ENCODE peak calls at places on chromosomes 4 and X, in four cellular contexts. One of them, this sample, is unnamed.
A peak's percentile ranks its signal among the peaks of the same experiment; 100 is the strongest.

GRCh38 chr4:89273741-89274141 is 33.9 kb downstream of the GPRIN3 start:
- DNase-seq in bronchial epithelial cell: peak; percentile 31
- DNase-seq in GM19239: no peak
- DNase-seq in NCI-H2081: no peak
- DNase-seq in this sample: no peak

GRCh38 chr4:170026253-170026991 is at the start of gene MFAP3L:
- DNase-seq in bronchial epithelial cell: peak; percentile 71
- DNase-seq in GM19239: peak; percentile 71
- DNase-seq in NCI-H2081: peak; percentile 86
- DNase-seq in this sample: peak; percentile 95

GRCh38 chrX:1661048-1661921 is 46.4 kb downstream of the ASMT start:
- DNase-seq in bronchial epithelial cell: no peak
- DNase-seq in GM19239: no peak
- DNase-seq in NCI-H2081: no peak
- DNase-seq in this sample: peak; percentile 74

GRCh38 chr4:156677656-156678055 is 293.9 kb downstream of the PDGFC start:
- DNase-seq in bronchial epithelial cell: no peak
- DNase-seq in GM19239: no peak
- DNase-seq in NCI-H2081: no peak
- DNase-seq in this sample: no peak

GRCh38 chrX:18855919-18856644 is 127.8 kb downstream of the PHKA2 start:
- DNase-seq in bronchial epithelial cell: peak; percentile 6
- DNase-seq in GM19239: peak; percentile 15
- DNase-seq in NCI-H2081: no peak
- DNase-seq in this sample: no peak

GRCh38 chrX:10533686-10534365 is 86.6 kb downstream of the MID1 start:
- DNase-seq in bronchial epithelial cell: no peak
- DNase-seq in GM19239: no peak
- DNase-seq in NCI-H2081: no peak
- DNase-seq in this sample: no peak

GRCh38 chrX:53694642-53695041 is 8.1 kb upstream of the HUWE1 start:
- DNase-seq in bronchial epithelial cell: no peak
- DNase-seq in GM19239: no peak
- DNase-seq in NCI-H2081: no peak
- DNase-seq in this sample: no peak

GRCh38 chr4:158411180-158411721 is 110.4 kb upstream of the RXFP1 start:
- DNase-seq in bronchial epithelial cell: no peak
- DNase-seq in GM19239: no peak
- DNase-seq in NCI-H2081: peak; percentile 41
- DNase-seq in this sample: no peak

GRCh38 chr4:23966720-23967119 is 76.9 kb upstream of the PPARGC1A start:
- DNase-seq in bronchial epithelial cell: no peak
- DNase-seq in GM19239: no peak
- DNase-seq in NCI-H2081: peak; percentile 48
- DNase-seq in this sample: no peak

GRCh38 chr4:157992038-157992706 is 180.7 kb downstream of the GASK1B start:
- DNase-seq in bronchial epithelial cell: peak; percentile 73
- DNase-seq in GM19239: no peak
- DNase-seq in NCI-H2081: peak; percentile 53
- DNase-seq in this sample: no peak

GRCh38 chr4:173403051-173403450 is 4.1 kb upstream of the SCRG1 start:
- DNase-seq in bronchial epithelial cell: peak; percentile 46
- DNase-seq in GM19239: no peak
- DNase-seq in NCI-H2081: no peak
- DNase-seq in this sample: no peak

GRCh38 chr4:6383929-6384328 is 88.5 kb downstream of the PPP2R2C start:
- DNase-seq in bronchial epithelial cell: no peak
- DNase-seq in GM19239: no peak
- DNase-seq in NCI-H2081: no peak
- DNase-seq in this sample: peak; percentile 41

GRCh38 chr4:55727746-55728145 is 91.6 kb upstream of the NMU start:
- DNase-seq in bronchial epithelial cell: no peak
- DNase-seq in GM19239: no peak
- DNase-seq in NCI-H2081: no peak
- DNase-seq in this sample: no peak

GRCh38 chr4:52780206-52780605 is 29.0 kb upstream of the ERVMER34-1 start:
- DNase-seq in bronchial epithelial cell: peak; percentile 21
- DNase-seq in GM19239: no peak
- DNase-seq in NCI-H2081: no peak
- DNase-seq in this sample: no peak

GRCh38 chr4:99875073-99875472 is 19.2 kb downstream of the LAMTOR3 start:
- DNase-seq in bronchial epithelial cell: no peak
- DNase-seq in GM19239: no peak
- DNase-seq in NCI-H2081: no peak
- DNase-seq in this sample: no peak

GRCh38 chr4:31275906-31276305 is 555.7 kb downstream of the PCDH7 start:
- DNase-seq in bronchial epithelial cell: no peak
- DNase-seq in GM19239: no peak
- DNase-seq in NCI-H2081: no peak
- DNase-seq in this sample: no peak

GRCh38 chr4:2852481-2852881 is 8.8 kb downstream of the ADD1 start:
- DNase-seq in bronchial epithelial cell: no peak
- DNase-seq in GM19239: no peak
- DNase-seq in NCI-H2081: no peak
- DNase-seq in this sample: peak; percentile 82

GRCh38 chr4:160136021-160136420 is 1033.1 kb downstream of the RAPGEF2 start:
- DNase-seq in bronchial epithelial cell: peak; percentile 89
- DNase-seq in GM19239: no peak
- DNase-seq in NCI-H2081: no peak
- DNase-seq in this sample: no peak

GRCh38 chr4:119026662-119027444 is 108.8 kb upstream of the MYOZ2 start:
- DNase-seq in bronchial epithelial cell: no peak
- DNase-seq in GM19239: no peak
- DNase-seq in NCI-H2081: no peak
- DNase-seq in this sample: no peak

GRCh38 chr4:110907801-110908313 is 285.0 kb upstream of the PITX2 start:
- DNase-seq in bronchial epithelial cell: no peak
- DNase-seq in GM19239: no peak
- DNase-seq in NCI-H2081: no peak
- DNase-seq in this sample: no peak

GRCh38 chrX:29082558-29082957 is 495.3 kb downstream of the IL1RAPL1 start:
- DNase-seq in bronchial epithelial cell: no peak
- DNase-seq in GM19239: no peak
- DNase-seq in NCI-H2081: no peak
- DNase-seq in this sample: no peak

GRCh38 chrX:129642641-129643040 is 12.1 kb downstream of the APLN start:
- DNase-seq in bronchial epithelial cell: peak; percentile 8
- DNase-seq in GM19239: no peak
- DNase-seq in NCI-H2081: no peak
- DNase-seq in this sample: no peak

GRCh38 chrX:131288738-131289511 is at the start of gene IGSF1:
- DNase-seq in bronchial epithelial cell: no peak
- DNase-seq in GM19239: no peak
- DNase-seq in NCI-H2081: no peak
- DNase-seq in this sample: no peak

GRCh38 chr4:108889696-108890475 is 127.0 kb upstream of the ETNPPL start:
- DNase-seq in bronchial epithelial cell: no peak
- DNase-seq in GM19239: no peak
- DNase-seq in NCI-H2081: no peak
- DNase-seq in this sample: no peak

GRCh38 chr4:60938621-60939020 is 261.5 kb upstream of the ADGRL3 start:
- DNase-seq in bronchial epithelial cell: peak; percentile 4
- DNase-seq in GM19239: no peak
- DNase-seq in NCI-H2081: no peak
- DNase-seq in this sample: no peak

GRCh38 chr4:124322234-124322831 is 390.2 kb downstream of the ANKRD50 start:
- DNase-seq in bronchial epithelial cell: peak; percentile 40
- DNase-seq in GM19239: peak; percentile 3
- DNase-seq in NCI-H2081: peak; percentile 68
- DNase-seq in this sample: no peak

GRCh38 chr4:6581566-6582121 is 6.7 kb downstream of the MAN2B2 start:
- DNase-seq in bronchial epithelial cell: no peak
- DNase-seq in GM19239: no peak
- DNase-seq in NCI-H2081: no peak
- DNase-seq in this sample: no peak

GRCh38 chr4:143046454-143046853 is 138.3 kb upstream of the USP38 start:
- DNase-seq in bronchial epithelial cell: no peak
- DNase-seq in GM19239: no peak
- DNase-seq in NCI-H2081: no peak
- DNase-seq in this sample: no peak

GRCh38 chrX:130529531-130529930 is 127.7 kb downstream of the RBMX2 start:
- DNase-seq in bronchial epithelial cell: no peak
- DNase-seq in GM19239: no peak
- DNase-seq in NCI-H2081: no peak
- DNase-seq in this sample: no peak

GRCh38 chr4:67869580-67870190 is 14.1 kb downstream of the TMPRSS11D start:
- DNase-seq in bronchial epithelial cell: no peak
- DNase-seq in GM19239: no peak
- DNase-seq in NCI-H2081: peak; percentile 25
- DNase-seq in this sample: no peak

GRCh38 chr4:6925357-6925836 is 15.8 kb downstream of the TBC1D14 start:
- DNase-seq in bronchial epithelial cell: no peak
- DNase-seq in GM19239: no peak
- DNase-seq in NCI-H2081: no peak
- DNase-seq in this sample: no peak

GRCh38 chrX:16786791-16787735 is 797 bp downstream of the TXLNG start:
- DNase-seq in bronchial epithelial cell: no peak
- DNase-seq in GM19239: no peak
- DNase-seq in NCI-H2081: no peak
- DNase-seq in this sample: peak; percentile 84

GRCh38 chrX:38754102-38754790 is 47.0 kb upstream of the MID1IP1 start:
- DNase-seq in bronchial epithelial cell: peak; percentile 52
- DNase-seq in GM19239: no peak
- DNase-seq in NCI-H2081: peak; percentile 72
- DNase-seq in this sample: no peak

GRCh38 chrX:103480526-103480925 is 38.8 kb downstream of the RAB40A start:
- DNase-seq in bronchial epithelial cell: no peak
- DNase-seq in GM19239: no peak
- DNase-seq in NCI-H2081: no peak
- DNase-seq in this sample: no peak

This sample was measured in kidney.